ENCODE peak calls at places on chromosomes 12 and 14, in six cellular contexts. X is CD8-positive, alpha-beta memory T cell; O is Peyer's patch; B is CD4-positive, CD25-positive, alpha-beta regulatory T cell; M is right lobe of liver; E is uterus. U is an unnamed sample.

GRCh38 chr12:4621511-4621910 is 27.3 kb downstream of the AKAP3 start:
- DNase-seq in M (no peak), E (no peak), X (no peak), B (no peak), O (no peak), U (no peak)

GRCh38 chr14:95340201-95340697 is 20.5 kb upstream of the CLMN start:
- DNase-seq in E (no peak), B (no peak), O (no peak), M (peak; percentile 96), X (no peak), U (no peak)

GRCh38 chr14:66998013-66998412 is 191.2 kb upstream of the GARIN2 start:
- DNase-seq in O (no peak), X (no peak), E (no peak), M (no peak), B (peak; percentile 15), U (no peak)

GRCh38 chr12:82359115-82359478 is 768 bp downstream of the METTL25 start:
- DNase-seq in O (no peak), E (no peak), M (no peak), B (no peak), X (no peak), U (no peak)

GRCh38 chr12:52971701-52972329 is 22.9 kb downstream of the KRT18 start:
- DNase-seq in E (no peak), B (no peak), X (no peak), M (no peak), O (no peak), U (no peak)

GRCh38 chr12:76674669-76675315 is 89.1 kb upstream of the ZDHHC17 start:
- DNase-seq in E (no peak), O (no peak), X (no peak), B (no peak), M (no peak), U (no peak)

GRCh38 chr14:67166450-67166853 is 22.8 kb upstream of the GARIN2 start:
- DNase-seq in E (peak; percentile 24), X (no peak), O (no peak), M (no peak), B (peak; percentile 58), U (no peak)

GRCh38 chr12:122174155-122174845 is at the start of gene IL31:
- DNase-seq in M (no peak), E (no peak), O (no peak), B (no peak), X (no peak), U (no peak)

GRCh38 chr14:95386536-95386935 is 66.8 kb upstream of the CLMN start:
- DNase-seq in X (no peak), M (no peak), B (no peak), O (no peak), E (no peak), U (no peak)

GRCh38 chr14:39592390-39592789 is 160.2 kb upstream of the FBXO33 start:
- DNase-seq in O (no peak), X (no peak), M (no peak), E (no peak), B (no peak), U (no peak)

GRCh38 chr12:132502149-132502881 is 12.4 kb downstream of the FBRSL1 start:
- DNase-seq in X (no peak), M (peak; percentile 84), E (no peak), B (peak; percentile 27), O (no peak), U (no peak)

GRCh38 chr14:85634205-85634604 is 104.3 kb downstream of the FLRT2 start:
- DNase-seq in O (no peak), M (no peak), X (no peak), E (no peak), B (no peak), U (no peak)

GRCh38 chr12:95848575-95849388 is 10.0 kb upstream of the SNRPF start:
- DNase-seq in M (peak; percentile 56), B (peak; percentile 13), X (no peak), O (no peak), E (no peak), U (no peak)

GRCh38 chr14:36163451-36163850 is 13.1 kb downstream of the PTCSC3 start:
- DNase-seq in B (no peak), X (no peak), O (no peak), E (no peak), M (no peak), U (no peak)

GRCh38 chr12:55816876-55817351 is 610 bp downstream of the SARNP start:
- DNase-seq in B (no peak), O (no peak), M (no peak), E (no peak), X (no peak), U (no peak)

GRCh38 chr14:23445773-23446172 is 10.3 kb upstream of the MYH7 start:
- DNase-seq in X (no peak), B (no peak), O (no peak), E (no peak), M (no peak), U (no peak)

GRCh38 chr12:25784669-25785068 is 173.8 kb upstream of the RASSF8 start:
- DNase-seq in O (no peak), M (no peak), E (no peak), B (no peak), X (no peak), U (no peak)

GRCh38 chr12:129196927-129197326 is 343.6 kb downstream of the GLT1D1 start:
- DNase-seq in B (no peak), E (no peak), O (no peak), X (no peak), M (no peak), U (no peak)

GRCh38 chr12:48356041-48356768 is 5.5 kb upstream of the ZNF641 start:
- DNase-seq in M (no peak), X (no peak), O (no peak), B (no peak), E (no peak), U (no peak)

GRCh38 chr12:12141000-12141399 is 70.3 kb downstream of the BCL2L14 start:
- DNase-seq in O (no peak), M (no peak), B (no peak), E (no peak), X (no peak), U (no peak)

GRCh38 chr12:6551496-6552139 is 4.2 kb downstream of the IFFO1 start:
- DNase-seq in M (no peak), O (no peak), B (no peak), X (no peak), E (peak; percentile 70), U (peak; percentile 48)

GRCh38 chr12:99004799-99005474 is 359.8 kb downstream of the APAF1 start:
- DNase-seq in E (no peak), X (no peak), B (no peak), M (no peak), O (no peak), U (no peak)

GRCh38 chr12:4049566-4050080 is 176.4 kb upstream of the PARP11 start:
- DNase-seq in E (no peak), X (no peak), M (no peak), O (no peak), B (no peak), U (no peak)

GRCh38 chr14:99755068-99755405 is 38.2 kb upstream of the EML1 start:
- DNase-seq in B (no peak), M (no peak), E (no peak), O (no peak), X (no peak), U (no peak)

DNA sequence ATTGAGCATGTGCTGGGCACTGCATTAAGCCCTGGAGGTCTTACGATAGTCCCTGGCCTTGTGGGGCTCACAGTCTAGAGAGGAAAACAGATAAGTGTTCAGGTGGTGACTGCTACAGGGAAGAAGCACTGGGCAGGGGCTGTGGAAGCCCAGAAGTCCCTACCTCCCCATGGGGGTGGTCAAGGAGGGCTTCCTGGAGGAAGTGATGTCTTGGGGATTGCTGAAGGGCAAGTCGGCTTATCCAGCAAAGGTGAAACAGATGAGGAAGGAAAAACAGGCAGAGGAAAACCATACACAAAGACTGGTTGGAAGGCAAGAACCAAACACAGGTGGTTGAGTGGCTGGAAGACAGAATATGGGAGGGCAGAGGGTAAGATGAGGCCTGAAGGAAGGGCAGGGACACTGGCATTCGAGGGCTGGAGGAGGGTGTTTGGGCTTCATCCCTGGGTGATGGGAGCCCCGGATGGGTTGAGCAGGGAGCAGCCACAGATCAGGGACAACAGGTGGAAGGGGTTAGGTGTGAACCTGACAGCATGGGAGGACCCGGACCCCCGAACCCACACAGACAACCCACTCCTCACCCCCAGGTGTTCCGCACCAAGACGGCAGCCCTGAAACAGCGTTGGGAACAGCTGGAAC is 2.8 kb downstream of the CFAP73 start:
- DNase-seq in X (no peak), M (no peak), O (no peak), B (no peak), E (no peak), U (no peak)
- H3K27ac ChIP-seq in X (no peak overlapping the region), M (no peak overlapping the region), O (no peak overlapping the region), B (no peak overlapping the region), E (no peak overlapping the region), U (no peak overlapping the region)

DNA sequence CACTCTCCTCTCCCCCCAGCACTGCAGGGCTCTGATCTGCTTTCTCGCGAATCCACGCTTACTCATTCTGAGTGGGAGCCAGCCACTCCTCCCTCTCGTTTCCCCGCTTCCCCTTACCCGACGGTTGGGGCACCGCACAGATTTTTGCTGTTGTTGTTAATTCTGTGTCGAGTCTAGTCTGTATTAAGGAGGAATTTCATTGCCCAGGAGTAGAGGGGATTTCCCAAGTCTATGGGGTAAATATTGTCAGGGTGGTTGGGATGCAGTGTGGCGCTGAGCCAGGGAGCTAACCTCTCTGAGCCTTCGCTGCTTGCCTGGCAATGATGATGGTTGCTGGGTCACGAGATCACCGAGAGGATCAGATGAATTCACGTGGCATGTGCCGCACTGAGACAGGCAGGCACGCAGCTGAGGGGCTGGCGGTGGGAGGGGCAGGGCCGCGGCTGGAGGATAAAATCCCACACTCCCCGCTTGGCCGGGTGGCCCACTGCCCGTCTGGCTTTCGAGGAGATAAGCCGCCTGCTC is 18.5 kb downstream of the NCOR2 start:
- DNase-seq in O (no peak), B (no peak), M (no peak), E (peak; percentile 69), X (no peak), U (no peak)
- H3K27ac ChIP-seq in O (peak overlapping the region; percentile 61), B (no peak overlapping the region), M (no peak overlapping the region), E (peak overlapping the region; percentile 48), X (no peak overlapping the region), U (peak overlapping the region; percentile 37)

GRCh38 chr12:10636124-10636523 is 22.7 kb upstream of the MAGOHB start:
- DNase-seq in X (no peak), M (no peak), O (no peak), B (no peak), E (no peak), U (no peak)
- H3K27ac ChIP-seq in X (no peak overlapping the region), M (no peak overlapping the region), O (peak overlapping the region; percentile 3), B (no peak overlapping the region), E (no peak overlapping the region), U (no peak overlapping the region)

DNA sequence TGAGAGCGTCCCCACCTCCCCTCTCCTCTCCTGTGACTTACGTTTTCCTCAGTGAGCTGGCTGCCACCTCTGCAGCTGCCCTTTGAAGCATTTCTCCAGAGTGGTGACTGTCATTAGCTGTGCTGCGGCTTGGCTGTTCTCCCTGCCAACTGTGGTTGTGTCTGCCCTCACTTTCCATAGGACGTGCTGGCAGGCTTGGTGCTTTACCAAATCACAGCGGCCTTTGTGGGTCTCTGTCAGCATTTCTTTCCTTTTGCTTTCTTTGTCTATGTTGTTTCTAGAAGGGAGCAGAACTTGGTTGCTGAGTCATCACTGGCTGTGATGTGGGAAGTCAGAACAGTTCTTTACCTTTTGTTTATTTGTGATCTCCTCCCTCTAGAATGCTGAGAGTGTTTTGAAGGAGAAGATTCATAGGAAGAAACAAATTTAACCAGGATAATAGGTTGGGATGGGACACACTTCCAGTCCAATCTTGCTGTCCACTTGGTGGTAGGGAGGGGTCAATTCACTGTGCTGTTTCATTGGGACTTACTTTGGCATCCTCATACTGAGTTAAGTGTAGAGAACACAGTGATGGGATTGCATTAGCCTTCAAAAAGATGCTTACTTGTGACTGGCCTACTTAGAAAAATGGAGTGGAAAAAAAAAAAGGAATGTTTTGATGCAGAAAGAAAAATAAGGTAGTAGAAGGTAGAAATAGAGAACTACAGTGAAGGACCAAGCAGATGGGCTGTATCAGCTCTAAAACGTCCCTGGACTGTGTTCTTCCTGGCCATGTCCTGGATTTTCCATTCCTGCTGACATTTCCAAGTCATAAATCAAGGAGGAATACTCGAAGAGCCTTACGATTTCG is 88.3 kb downstream of the TMX1 start:
- DNase-seq in X (no peak), E (peak; percentile 77), B (peak; percentile 68), O (no peak), M (no peak), U (no peak)
- H3K27ac ChIP-seq in X (no peak overlapping the region), E (peak overlapping the region; percentile 94), B (no peak overlapping the region), O (peak overlapping the region; percentile 55), M (no peak overlapping the region), U (peak overlapping the region; percentile 75)